ENCODE peak calls at places on chromosomes 16 and 17, in nine cellular contexts. U, F, D, J, L, K, Z, Q and E are unnamed samples.

GRCh38 chr17:50905460-50905803 is 39.3 kb upstream of the TOB1 start:
- DNase-seq in U (no peak), F (no peak), D (no peak), J (no peak), L (no peak), K (no peak), Z (no peak), Q (no peak), E (peak; percentile 88)

GRCh38 chr17:79491006-79491405 is 119.8 kb downstream of the RBFOX3 start:
- DNase-seq in U (no peak), F (no peak), D (no peak), J (no peak), L (no peak), K (no peak), Z (no peak), Q (no peak), E (no peak)

GRCh38 chr17:44374306-44375195 is 10.9 kb upstream of the FAM171A2 start:
- DNase-seq in U (no peak), F (no peak), D (peak; percentile 19), J (no peak), L (no peak), K (no peak), Z (no peak), Q (no peak), E (no peak)

GRCh38 chr16:50273888-50274770 is 7.8 kb downstream of the ADCY7 start:
- DNase-seq in U (no peak), F (no peak), D (no peak), J (no peak), L (no peak), K (no peak), Z (no peak), Q (peak; percentile 48), E (no peak)

GRCh38 chr16:79055251-79055972 is 545.1 kb downstream of the MAF start:
- DNase-seq in U (no peak), F (no peak), D (no peak), J (no peak), L (no peak), K (no peak), Z (no peak), Q (no peak), E (no peak)

GRCh38 chr17:78072961-78073360 is 55.6 kb downstream of the TMC6 start:
- DNase-seq in U (no peak), F (no peak), D (no peak), J (no peak), L (no peak), K (no peak), Z (peak; percentile 72), Q (no peak), E (no peak)

GRCh38 chr17:60439501-60439900 is 17.2 kb downstream of the CHCT1 start:
- DNase-seq in U (no peak), F (no peak), D (peak; percentile 48), J (no peak), L (no peak), K (no peak), Z (no peak), Q (no peak), E (no peak)

GRCh38 chr17:48636177-48637018 is 10.2 kb upstream of the HOXB9 start:
- DNase-seq in U (peak; percentile 37), F (peak; percentile 60), D (peak; percentile 10), J (no peak), L (no peak), K (peak; percentile 80), Z (no peak), Q (peak; percentile 57), E (no peak)

GRCh38 chr17:40538019-40538935 is 27.0 kb downstream of the CCR7 start:
- DNase-seq in U (no peak), F (no peak), D (peak; percentile 92), J (no peak), L (no peak), K (no peak), Z (no peak), Q (no peak), E (peak; percentile 96)

GRCh38 chr17:66951605-66951953 is 12.9 kb upstream of the CACNG4 start:
- DNase-seq in U (no peak), F (peak; percentile 83), D (peak; percentile 36), J (no peak), L (no peak), K (no peak), Z (no peak), Q (no peak), E (no peak)

GRCh38 chr17:14950216-14950615 is 314.9 kb downstream of the PMP22 start:
- DNase-seq in U (no peak), F (no peak), D (no peak), J (no peak), L (no peak), K (no peak), Z (no peak), Q (no peak), E (no peak)

GRCh38 chr16:51132484-51132883 is 18.6 kb downstream of the SALL1 start:
- DNase-seq in U (no peak), F (no peak), D (no peak), J (no peak), L (peak; percentile 13), K (no peak), Z (no peak), Q (no peak), E (no peak)

GRCh38 chr16:87332150-87332549 is 15.0 kb upstream of the C16orf95 start:
- DNase-seq in U (no peak), F (no peak), D (no peak), J (no peak), L (no peak), K (no peak), Z (peak; percentile 24), Q (no peak), E (no peak)

GRCh38 chr17:45136846-45137560 is 1.5 kb downstream of the ACBD4 start:
- DNase-seq in U (no peak), F (no peak), D (no peak), J (no peak), L (no peak), K (no peak), Z (no peak), Q (no peak), E (peak; percentile 48)

GRCh38 chr17:73255671-73256181 is 6.0 kb downstream of the CPSF4L start:
- DNase-seq in U (peak; percentile 21), F (no peak), D (peak; percentile 67), J (peak; percentile 61), L (no peak), K (no peak), Z (peak; percentile 36), Q (peak; percentile 50), E (peak; percentile 65)

GRCh38 chr17:6099492-6099891 is 29.3 kb downstream of the WSCD1 start:
- DNase-seq in U (no peak), F (no peak), D (no peak), J (no peak), L (no peak), K (no peak), Z (no peak), Q (no peak), E (no peak)

GRCh38 chr16:87806608-87807546 is 41.1 kb upstream of the KLHDC4 start:
- DNase-seq in U (no peak), F (peak; percentile 92), D (peak; percentile 98), J (peak; percentile 56), L (peak; percentile 89), K (no peak), Z (peak; percentile 90), Q (peak; percentile 35), E (no peak)

GRCh38 chr16:10780628-10781027 is 37.0 kb downstream of the NUBP1 start:
- DNase-seq in U (no peak), F (no peak), D (no peak), J (no peak), L (no peak), K (no peak), Z (no peak), Q (no peak), E (no peak)

GRCh38 chr17:4939804-4940624 is at the start of the genes RNF167 and SLC25A11:
- DNase-seq in U (peak; percentile 86), F (peak; percentile 97), D (peak; percentile 99), J (peak; percentile 91), L (peak; percentile 100), K (peak; percentile 95), Z (peak; percentile 100), Q (peak; percentile 87), E (peak; percentile 97)

GRCh38 chr16:86925067-86925791 is 346.9 kb downstream of the FOXL1 start:
- DNase-seq in U (no peak), F (no peak), D (no peak), J (no peak), L (no peak), K (no peak), Z (no peak), Q (no peak), E (no peak)

GRCh38 chr16:10087151-10087550 is 95.1 kb downstream of the GRIN2A start:
- DNase-seq in U (no peak), F (no peak), D (no peak), J (no peak), L (no peak), K (no peak), Z (no peak), Q (no peak), E (no peak)

GRCh38 chr16:17359778-17360177 is 111.0 kb downstream of the XYLT1 start:
- DNase-seq in U (no peak), F (peak; percentile 66), D (no peak), J (no peak), L (no peak), K (no peak), Z (no peak), Q (no peak), E (no peak)